ENCODE peak calls at places on chromosomes 2 and 18, in seven cellular contexts. R is AG04449; I is activated CD4-positive, alpha-beta T cell treated with anti-CD3 and anti-CD28 coated beads for 48 hours; F is GM06990; A is NK-92 treated with Interleukin-12 subunit alpha and Interleukin-12 subunit beta, amount 100 ng/mL, for 24 hours; O is AML-193; E is T1000. Q is an unnamed sample.

GRCh38 chr2:24721470-24721869 is 71.7 kb downstream of the PTRHD1 start:
- DNase-seq in R (peak), O (no peak), I (peak), E (peak), F (no peak), A (no peak), Q (no peak)

GRCh38 chr2:201680743-201681142 is 17.7 kb downstream of the MPP4 start:
- DNase-seq in O (no peak), E (no peak), F (no peak), I (peak), A (no peak), R (no peak), Q (peak)

GRCh38 chr2:194553969-194554368 is 1103.1 kb upstream of the SLC39A10 start:
- DNase-seq in R (no peak), E (no peak), A (no peak), I (no peak), F (no peak), O (no peak), Q (no peak)

GRCh38 chr2:12479042-12479601 is 237.6 kb upstream of the TRIB2 start:
- DNase-seq in R (no peak), I (no peak), F (no peak), E (no peak), O (peak), A (no peak), Q (no peak)

GRCh38 chr2:240247868-240248820 is 107.7 kb upstream of the OTOS start:
- DNase-seq in O (no peak), F (no peak), I (no peak), A (no peak), E (no peak), R (no peak), Q (no peak)

GRCh38 chr2:105519516-105519915 is 120.7 kb upstream of the FHL2 start:
- DNase-seq in I (no peak), R (no peak), O (no peak), E (no peak), A (no peak), F (no peak), Q (no peak)

GRCh38 chr2:207492461-207492860 is 37.3 kb upstream of the CREB1 start:
- DNase-seq in F (no peak), O (no peak), I (no peak), E (no peak), A (no peak), R (no peak), Q (no peak)

GRCh38 chr2:84116132-84116531 is 342.9 kb downstream of the SUCLG1 start:
- DNase-seq in A (no peak), R (no peak), I (no peak), E (no peak), F (no peak), O (no peak), Q (no peak)

GRCh38 chr2:158967731-158968395 is 577 bp upstream of the TANC1 start:
- DNase-seq in E (no peak), I (no peak), F (no peak), O (no peak), A (no peak), R (no peak), Q (no peak)

GRCh38 chr2:216188956-216189355 is 79.8 kb downstream of the XRCC5 start:
- DNase-seq in R (no peak), E (no peak), O (no peak), A (no peak), I (no peak), F (no peak), Q (no peak)

GRCh38 chr2:58107803-58108710 is 61.5 kb downstream of the VRK2 start:
- DNase-seq in F (no peak), E (peak), A (no peak), R (peak), I (no peak), O (peak), Q (no peak)

GRCh38 chr2:25251032-25251460 is 82.7 kb upstream of the POMC start:
- DNase-seq in O (peak), E (no peak), R (no peak), F (no peak), A (no peak), I (peak), Q (no peak)

GRCh38 chr18:78859686-78860085 is 119.9 kb upstream of the SALL3 start:
- DNase-seq in I (no peak), O (no peak), A (no peak), E (no peak), R (no peak), F (no peak), Q (no peak)

GRCh38 chr2:190304404-190304803 is 15.2 kb downstream of the HIBCH start:
- DNase-seq in R (no peak), E (no peak), A (no peak), F (no peak), I (no peak), O (no peak), Q (no peak)